ENCODE peak calls at places on chromosomes 12 and 14, in six cellular contexts. One of them, this sample, is unnamed.

GRCh38 chr14:54488318-54488645 is 498 bp downstream of the GMFB start:
- DNase-seq in T-helper 9 cell: no peak
- DNase-seq in AG20443: no peak
- DNase-seq in substantia nigra: no peak
- DNase-seq in activated T-helper 1 cell treated with anti-CD3 and anti-CD28 coated beads, Interleukin-12 subunit alpha, Interleukin-12 subunit beta, Interleukin-2, Interleukin-4 antibody, amounts not matched to agents 30 ng/mL and 10 ng/mL and 1 ng/mL, durations not matched to agents 14 hours and 24 hours and 36 hours: no peak
- DNase-seq in sciatic nerve: no peak
- DNase-seq in this sample: no peak

GRCh38 chr12:46177842-46178608 is 90.8 kb downstream of the SLC38A1 start:
- DNase-seq in AG20443: no peak
- DNase-seq in activated T-helper 1 cell treated with anti-CD3 and anti-CD28 coated beads, Interleukin-12 subunit alpha, Interleukin-12 subunit beta, Interleukin-2, Interleukin-4 antibody, amounts not matched to agents 30 ng/mL and 10 ng/mL and 1 ng/mL, durations not matched to agents 14 hours and 24 hours and 36 hours: no peak
- DNase-seq in substantia nigra: no peak
- DNase-seq in sciatic nerve: no peak
- DNase-seq in T-helper 9 cell: no peak
- DNase-seq in this sample: no peak

GRCh38 chr14:53620325-53620716 is 336.3 kb downstream of the BMP4 start:
- DNase-seq in AG20443: peak; percentile 24
- DNase-seq in activated T-helper 1 cell treated with anti-CD3 and anti-CD28 coated beads, Interleukin-12 subunit alpha, Interleukin-12 subunit beta, Interleukin-2, Interleukin-4 antibody, amounts not matched to agents 30 ng/mL and 10 ng/mL and 1 ng/mL, durations not matched to agents 14 hours and 24 hours and 36 hours: no peak
- DNase-seq in T-helper 9 cell: no peak
- DNase-seq in substantia nigra: no peak
- DNase-seq in sciatic nerve: no peak
- DNase-seq in this sample: no peak

GRCh38 chr14:66610154-66610563 is 102.2 kb downstream of the GPHN start:
- DNase-seq in substantia nigra: no peak
- DNase-seq in sciatic nerve: no peak
- DNase-seq in AG20443: no peak
- DNase-seq in T-helper 9 cell: no peak
- DNase-seq in activated T-helper 1 cell treated with anti-CD3 and anti-CD28 coated beads, Interleukin-12 subunit alpha, Interleukin-12 subunit beta, Interleukin-2, Interleukin-4 antibody, amounts not matched to agents 30 ng/mL and 10 ng/mL and 1 ng/mL, durations not matched to agents 14 hours and 24 hours and 36 hours: no peak
- DNase-seq in this sample: no peak

GRCh38 chr12:106956048-106956935 is 585 bp downstream of the TMEM263 start:
- DNase-seq in activated T-helper 1 cell treated with anti-CD3 and anti-CD28 coated beads, Interleukin-12 subunit alpha, Interleukin-12 subunit beta, Interleukin-2, Interleukin-4 antibody, amounts not matched to agents 30 ng/mL and 10 ng/mL and 1 ng/mL, durations not matched to agents 14 hours and 24 hours and 36 hours: peak; percentile 51
- DNase-seq in AG20443: peak; percentile 78
- DNase-seq in sciatic nerve: peak; percentile 84
- DNase-seq in substantia nigra: peak; percentile 51
- DNase-seq in T-helper 9 cell: peak; percentile 47
- DNase-seq in this sample: peak; percentile 32

GRCh38 chr14:54435500-54435981 is 5.6 kb downstream of the CNIH1 start:
- DNase-seq in activated T-helper 1 cell treated with anti-CD3 and anti-CD28 coated beads, Interleukin-12 subunit alpha, Interleukin-12 subunit beta, Interleukin-2, Interleukin-4 antibody, amounts not matched to agents 30 ng/mL and 10 ng/mL and 1 ng/mL, durations not matched to agents 14 hours and 24 hours and 36 hours: no peak
- DNase-seq in T-helper 9 cell: no peak
- DNase-seq in substantia nigra: no peak
- DNase-seq in AG20443: peak; percentile 12
- DNase-seq in sciatic nerve: no peak
- DNase-seq in this sample: peak; percentile 97

GRCh38 chr14:91366749-91367148 is 50.9 kb downstream of the CCDC88C start:
- DNase-seq in sciatic nerve: no peak
- DNase-seq in substantia nigra: no peak
- DNase-seq in T-helper 9 cell: no peak
- DNase-seq in activated T-helper 1 cell treated with anti-CD3 and anti-CD28 coated beads, Interleukin-12 subunit alpha, Interleukin-12 subunit beta, Interleukin-2, Interleukin-4 antibody, amounts not matched to agents 30 ng/mL and 10 ng/mL and 1 ng/mL, durations not matched to agents 14 hours and 24 hours and 36 hours: no peak
- DNase-seq in AG20443: no peak
- DNase-seq in this sample: no peak

GRCh38 chr14:81298122-81298521 is 77.4 kb upstream of the GTF2A1 start:
- DNase-seq in T-helper 9 cell: no peak
- DNase-seq in sciatic nerve: no peak
- DNase-seq in activated T-helper 1 cell treated with anti-CD3 and anti-CD28 coated beads, Interleukin-12 subunit alpha, Interleukin-12 subunit beta, Interleukin-2, Interleukin-4 antibody, amounts not matched to agents 30 ng/mL and 10 ng/mL and 1 ng/mL, durations not matched to agents 14 hours and 24 hours and 36 hours: no peak
- DNase-seq in substantia nigra: no peak
- DNase-seq in AG20443: no peak
- DNase-seq in this sample: no peak

GRCh38 chr14:55201219-55202096 is 10.1 kb upstream of the DLGAP5 start:
- DNase-seq in sciatic nerve: no peak
- DNase-seq in activated T-helper 1 cell treated with anti-CD3 and anti-CD28 coated beads, Interleukin-12 subunit alpha, Interleukin-12 subunit beta, Interleukin-2, Interleukin-4 antibody, amounts not matched to agents 30 ng/mL and 10 ng/mL and 1 ng/mL, durations not matched to agents 14 hours and 24 hours and 36 hours: no peak
- DNase-seq in AG20443: no peak
- DNase-seq in substantia nigra: no peak
- DNase-seq in T-helper 9 cell: no peak
- DNase-seq in this sample: no peak